ENCODE peak calls at places on chromosomes 4 and X, in seven cellular contexts. X, D, M, U, B, I and Y are unnamed samples.

GRCh38 chr4:182354867-182355266 is 111.7 kb downstream of the TENM3 start:
- DNase-seq in X (no peak), D (no peak), M (no peak), U (no peak), B (no peak), I (no peak), Y (no peak)

GRCh38 chr4:103204114-103204513 is 6.0 kb upstream of the CENPE start:
- DNase-seq in X (no peak), D (no peak), M (no peak), U (no peak), B (no peak), I (no peak), Y (peak)

GRCh38 chrX:46573896-46574336 is 351 bp downstream of the CHST7 start:
- DNase-seq in X (no peak), D (no peak), M (peak), U (peak), B (no peak), I (peak), Y (no peak)

GRCh38 chr4:151698213-151698612 is 62.6 kb downstream of the GATB start:
- DNase-seq in X (no peak), D (no peak), M (no peak), U (no peak), B (no peak), I (no peak), Y (no peak)

GRCh38 chr4:110516106-110516922 is 40.4 kb downstream of the ENPEP start:
- DNase-seq in X (peak), D (peak), M (peak), U (peak), B (no peak), I (peak), Y (peak)

GRCh38 chrX:80812176-80812575 is 2.5 kb upstream of the BRWD3 start:
- DNase-seq in X (no peak), D (no peak), M (peak), U (no peak), B (no peak), I (peak), Y (no peak)

GRCh38 chr4:142406051-142406549 is 440.0 kb downstream of the INPP4B start:
- DNase-seq in X (no peak), D (no peak), M (no peak), U (no peak), B (no peak), I (no peak), Y (no peak)

GRCh38 chrX:23451266-23451665 is 116.6 kb downstream of the PTCHD1 start:
- DNase-seq in X (no peak), D (no peak), M (no peak), U (no peak), B (no peak), I (no peak), Y (no peak)

GRCh38 chr4:131531087-131531486 is 1618.0 kb upstream of the PCDH10 start:
- DNase-seq in X (no peak), D (no peak), M (no peak), U (no peak), B (no peak), I (no peak), Y (no peak)

GRCh38 chr4:177380730-177381287 is 61.4 kb downstream of the AGA start:
- DNase-seq in X (no peak), D (peak), M (no peak), U (no peak), B (no peak), I (no peak), Y (no peak)

GRCh38 chr4:145808848-145809512 is 129.0 kb downstream of the C4orf51 start:
- DNase-seq in X (no peak), D (no peak), M (no peak), U (no peak), B (no peak), I (no peak), Y (no peak)

GRCh38 chr4:140102406-140102805 is 51.6 kb downstream of the MAML3 start:
- DNase-seq in X (no peak), D (no peak), M (no peak), U (no peak), B (no peak), I (no peak), Y (no peak)

GRCh38 chr4:60737858-60738257 is 462.3 kb upstream of the ADGRL3 start:
- DNase-seq in X (no peak), D (no peak), M (no peak), U (no peak), B (no peak), I (no peak), Y (no peak)

GRCh38 chrX:149711545-149712236 is at the start of gene MAGEA11:
- DNase-seq in X (no peak), D (no peak), M (no peak), U (no peak), B (no peak), I (no peak), Y (no peak)

GRCh38 chrX:149453030-149453429 is 52.1 kb downstream of the IDS start:
- DNase-seq in X (no peak), D (peak), M (no peak), U (no peak), B (no peak), I (no peak), Y (no peak)